ENCODE peak calls at places on chromosomes 11 and 22, in seven cellular contexts. C is aorta; T is pancreas; N is psoas muscle; X is suprapubic skin; O is CD8-positive, alpha-beta memory T cell; A is brain microvascular endothelial cell. B is an unnamed sample. For H3K27me3, the result is how much of the 10 kb centered on the place peaks cover.

GRCh38 chr11:31800398-31801265 is 10.5 kb downstream of the PAX6 start:
- DNase-seq in C (no peak), T (no peak), N (no peak), X (no peak), O (no peak), A (no peak), B (no peak)

GRCh38 chr11:128725630-128726461 is 32.0 kb downstream of the FLI1 start:
- DNase-seq in C (peak), T (no peak), N (no peak), X (no peak), O (peak), A (no peak), B (no peak)

GRCh38 chr11:130478881-130479280 is 30.4 kb downstream of the ADAMTS15 start:
- DNase-seq in C (no peak), T (no peak), N (no peak), X (no peak), O (no peak), A (peak), B (peak)

GRCh38 chr11:75576445-75577049 is 14.5 kb downstream of the SERPINH1 start:
- DNase-seq in C (peak), T (no peak), N (no peak), X (no peak), O (no peak), A (peak), B (peak)

GRCh38 chr11:44301856-44302231 is 8.1 kb downstream of the ALX4 start:
- DNase-seq in C (no peak), T (no peak), N (no peak), X (no peak), O (no peak), A (peak), B (no peak)

GRCh38 chr11:37942081-37942480 is 1344.0 kb upstream of the RAG2 start:
- DNase-seq in C (no peak), T (no peak), N (no peak), X (no peak), O (no peak), A (no peak), B (no peak)

GRCh38 chr11:46055371-46055770 is 65.9 kb downstream of the PHF21A start:
- DNase-seq in C (no peak), T (no peak), N (no peak), X (no peak), O (no peak), A (peak), B (no peak)

GRCh38 chr22:31637375-31637937 is 24.6 kb downstream of the PISD start:
- DNase-seq in C (no peak), T (no peak), N (no peak), X (no peak), O (no peak), A (no peak), B (no peak)

GRCh38 chr22:40310081-40310770 is 36.1 kb upstream of the ADSL start:
- DNase-seq in C (no peak), T (no peak), N (no peak), X (no peak), O (no peak), A (peak), B (no peak)

GRCh38 chr22:50186181-50186731 is 543 bp downstream of the TRABD start:
- DNase-seq in C (no peak), T (peak), N (peak), X (no peak), O (no peak), A (no peak), B (no peak)

GRCh38 chr11:47987781-47988180 is 7.4 kb downstream of the PTPRJ start:
- DNase-seq in C (no peak), T (no peak), N (no peak), X (no peak), O (no peak), A (no peak), B (no peak)

GRCh38 chr11:134347441-134347840 is 15.7 kb downstream of the GLB1L2 start:
- DNase-seq in C (no peak), T (no peak), N (no peak), X (peak), O (no peak), A (no peak), B (no peak)

GRCh38 chr11:28525636-28526405 is 417.6 kb downstream of the METTL15 start:
- DNase-seq in C (no peak), T (no peak), N (no peak), X (no peak), O (no peak), A (no peak), B (no peak)

GRCh38 chr11:44964526-44965209 is 14.0 kb upstream of the TP53I11 start:
- DNase-seq in C (no peak), T (no peak), N (no peak), X (no peak), O (no peak), A (no peak), B (peak)

GRCh38 chr11:92751594-92751993 is 217.9 kb upstream of the MTNR1B start:
- DNase-seq in C (no peak), T (peak), N (no peak), X (no peak), O (no peak), A (no peak), B (no peak)

GRCh38 chr11:75858613-75859012 is 43.6 kb downstream of the UVRAG start:
- DNase-seq in C (no peak), T (no peak), N (no peak), X (no peak), O (no peak), A (peak), B (peak)

GRCh38 chr11:47143322-47143721 is 33.4 kb downstream of the ARFGAP2 start:
- DNase-seq in C (no peak), T (no peak), N (no peak), X (no peak), O (no peak), A (peak), B (no peak)

GRCh38 chr22:37300551-37301017 is 18.3 kb downstream of the CYTH4 start:
- DNase-seq in C (no peak), T (no peak), N (no peak), X (no peak), O (peak), A (no peak), B (no peak)

GRCh38 chr11:14672635-14673034 is 29.0 kb downstream of the PDE3B start:
- DNase-seq in C (no peak), T (no peak), N (no peak), X (no peak), O (no peak), A (no peak), B (no peak)

GRCh38 chr11:12416552-12416951 is 39.2 kb downstream of the PARVA start:
- DNase-seq in C (no peak), T (no peak), N (no peak), X (no peak), O (no peak), A (no peak), B (no peak)

GRCh38 chr11:12421386-12421785 is 44.0 kb downstream of the PARVA start:
- DNase-seq in C (no peak), T (no peak), N (no peak), X (no peak), O (no peak), A (no peak), B (no peak)

GRCh38 chr11:12420706-12421105 is 43.3 kb downstream of the PARVA start:
- DNase-seq in C (no peak), T (no peak), N (no peak), X (no peak), O (no peak), A (no peak), B (no peak)

GRCh38 chr11:12415567-12415966 is 38.2 kb downstream of the PARVA start:
- DNase-seq in C (no peak), T (no peak), N (no peak), X (no peak), O (no peak), A (no peak), B (no peak)

DNA sequence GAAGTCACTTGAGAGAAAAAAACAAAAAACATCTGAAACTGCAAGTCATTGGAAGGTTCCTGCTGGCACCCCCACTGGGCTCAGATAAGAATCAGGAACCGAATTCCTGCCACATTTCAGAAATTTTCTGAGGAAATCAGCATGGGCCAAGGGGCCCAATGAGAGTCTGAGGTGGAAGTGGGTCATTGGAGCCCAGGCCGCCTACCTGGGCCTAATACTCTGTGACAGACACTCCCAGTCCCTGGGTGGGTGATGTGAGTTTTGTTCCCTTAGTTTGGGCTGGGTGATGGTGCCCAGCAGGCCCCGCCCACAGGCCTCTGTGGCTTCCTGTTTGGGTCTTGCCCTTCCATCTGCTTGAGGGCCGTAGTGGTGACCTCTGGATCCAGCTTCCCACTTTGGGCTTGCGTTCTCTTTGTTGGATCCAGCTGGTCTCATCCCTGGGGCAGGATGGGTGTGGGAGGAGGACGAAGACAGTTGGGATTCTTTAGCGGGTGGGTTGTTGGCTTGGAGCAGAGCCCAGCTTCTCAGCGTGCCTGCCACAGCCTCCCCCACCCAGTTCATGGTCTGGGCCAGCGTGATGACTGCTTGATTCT is 40.7 kb downstream of the PARVA start:
- DNase-seq in C (no peak), T (no peak), N (no peak), X (no peak), O (no peak), A (peak), B (no peak)
- H3K4me3 ChIP-seq in C (no peak), T (no peak), N (no peak), X (no peak), O (no peak), A (no peak), B (no peak)

GRCh38 chr22:44802071-44802700 is 49.8 kb downstream of the ARHGAP8 start:
- DNase-seq in C (no peak), T (no peak), N (no peak), X (no peak), O (no peak), A (no peak), B (no peak)
- H3K27me3 ChIP-seq in C (under half), T (under half), N (under half), X (under half), O (under half), A (under half), B (under half)

GRCh38 chr11:69199583-69200295 is 44.0 kb downstream of the SMIM38 start:
- DNase-seq in C (no peak), T (no peak), N (no peak), X (no peak), O (no peak), A (no peak), B (no peak)
- H3K27ac ChIP-seq in C (no peak), T (no peak), N (no peak), X (no peak), O (no peak), A (no peak), B (no peak)

GRCh38 chr11:62755086-62755615 is 1.2 kb upstream of the ZBTB3 start:
- DNase-seq in C (no peak), T (no peak), N (no peak), X (no peak), O (no peak), A (no peak), B (no peak)
- H3K4me3 ChIP-seq in C (no peak), T (no peak), N (no peak), X (no peak), O (no peak), A (no peak), B (no peak)

GRCh38 chr11:131880279-131880678 is 509.9 kb downstream of the NTM start:
- DNase-seq in C (no peak), T (no peak), N (no peak), X (no peak), O (no peak), A (no peak), B (no peak)
- H3K27me3 ChIP-seq in C (under half), T (under half), N (under half), X (under half), O (under half), A (under half), B (under half)

DNA sequence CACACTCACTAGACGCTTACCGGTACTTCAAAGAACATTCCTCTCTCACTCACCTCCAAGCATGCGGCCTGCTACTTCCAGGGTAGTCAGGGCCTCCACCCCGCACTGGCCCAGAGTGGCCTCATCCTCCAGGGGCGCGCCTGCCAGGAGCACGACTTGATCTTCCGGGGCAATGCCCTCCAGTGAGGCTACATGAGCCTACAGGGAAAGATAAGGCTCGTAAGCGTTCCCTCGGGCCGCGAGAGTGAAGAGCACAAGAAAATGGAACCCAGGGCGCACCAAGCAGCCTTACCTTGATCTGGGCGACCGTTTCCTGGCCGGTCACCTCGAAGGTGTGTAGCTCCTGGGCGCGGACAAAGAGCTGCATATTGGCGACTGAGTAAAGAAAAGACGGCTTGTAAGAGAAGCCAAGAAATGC is 478 bp downstream of the FAU start:
- DNase-seq in C (no peak), T (no peak), N (no peak), X (peak), O (no peak), A (no peak), B (no peak)
- H3K27ac ChIP-seq in C (peak), T (peak), N (peak), X (peak), O (peak), A (peak), B (peak)

DNA sequence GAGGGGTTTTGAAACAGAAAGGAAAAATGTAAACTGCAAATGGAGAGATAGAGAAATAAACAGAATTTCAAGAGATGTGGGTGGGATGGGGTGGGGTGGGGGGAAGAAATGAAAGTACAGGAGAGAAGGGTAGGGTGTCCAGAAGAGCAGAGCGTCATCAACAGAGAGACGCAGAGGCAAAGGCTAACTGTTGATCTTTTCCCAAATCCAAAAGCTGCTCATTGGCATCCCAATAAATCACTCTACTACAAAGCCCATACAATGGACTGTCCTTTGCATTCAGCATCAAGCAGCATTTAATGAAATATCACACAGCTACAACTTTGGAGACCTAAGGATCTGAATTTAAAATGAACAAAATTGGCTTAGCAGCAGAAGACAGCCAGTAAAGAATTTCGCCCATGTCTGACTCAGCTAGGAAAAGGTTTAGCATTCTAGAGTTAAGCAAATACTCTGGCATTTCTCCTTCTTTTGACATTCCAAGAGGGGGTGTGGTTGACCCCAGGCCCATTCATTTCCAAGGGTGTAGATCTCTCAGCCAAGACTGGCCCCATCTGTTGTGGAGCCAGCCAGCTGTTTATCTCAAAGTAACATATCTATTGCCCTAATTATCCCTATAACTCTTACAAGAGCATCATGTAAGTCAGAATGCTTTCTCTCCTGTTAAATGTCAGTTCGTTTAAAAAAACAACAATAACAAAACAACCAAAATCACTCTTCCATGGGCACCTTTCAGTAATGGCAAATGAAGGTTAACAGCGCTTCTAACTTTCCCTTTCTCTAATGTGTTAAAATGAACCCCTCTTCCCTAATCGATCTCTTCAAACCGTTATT is 1.4 kb downstream of the RAB30 start:
- DNase-seq in C (no peak), T (no peak), N (no peak), X (no peak), O (no peak), A (peak), B (peak)
- H3K4me3 ChIP-seq in C (peak), T (no peak), N (peak), X (peak), O (peak), A (peak), B (peak)

GRCh38 chr22:26169312-26170111 is at the start of gene SEZ6L:
- DNase-seq in C (no peak), T (no peak), N (peak), X (no peak), O (no peak), A (no peak), B (no peak)
- H3K27me3 ChIP-seq in C (under half), T (under half), N (under half), X (half or more), O (under half), A (under half), B (under half)

GRCh38 chr11:12056112-12056511 is 47.7 kb upstream of the DKK3 start:
- DNase-seq in C (no peak), T (no peak), N (no peak), X (no peak), O (no peak), A (no peak), B (no peak)

GRCh38 chr11:12050470-12050891 is 42.1 kb upstream of the DKK3 start:
- DNase-seq in C (no peak), T (no peak), N (no peak), X (no peak), O (no peak), A (no peak), B (no peak)

GRCh38 chr11:12052676-12053605 is 44.5 kb upstream of the DKK3 start:
- DNase-seq in C (no peak), T (no peak), N (no peak), X (peak), O (no peak), A (no peak), B (no peak)

GRCh38 chr11:12050911-12051667 is 42.7 kb upstream of the DKK3 start:
- DNase-seq in C (no peak), T (peak), N (no peak), X (no peak), O (no peak), A (no peak), B (no peak)

DNA sequence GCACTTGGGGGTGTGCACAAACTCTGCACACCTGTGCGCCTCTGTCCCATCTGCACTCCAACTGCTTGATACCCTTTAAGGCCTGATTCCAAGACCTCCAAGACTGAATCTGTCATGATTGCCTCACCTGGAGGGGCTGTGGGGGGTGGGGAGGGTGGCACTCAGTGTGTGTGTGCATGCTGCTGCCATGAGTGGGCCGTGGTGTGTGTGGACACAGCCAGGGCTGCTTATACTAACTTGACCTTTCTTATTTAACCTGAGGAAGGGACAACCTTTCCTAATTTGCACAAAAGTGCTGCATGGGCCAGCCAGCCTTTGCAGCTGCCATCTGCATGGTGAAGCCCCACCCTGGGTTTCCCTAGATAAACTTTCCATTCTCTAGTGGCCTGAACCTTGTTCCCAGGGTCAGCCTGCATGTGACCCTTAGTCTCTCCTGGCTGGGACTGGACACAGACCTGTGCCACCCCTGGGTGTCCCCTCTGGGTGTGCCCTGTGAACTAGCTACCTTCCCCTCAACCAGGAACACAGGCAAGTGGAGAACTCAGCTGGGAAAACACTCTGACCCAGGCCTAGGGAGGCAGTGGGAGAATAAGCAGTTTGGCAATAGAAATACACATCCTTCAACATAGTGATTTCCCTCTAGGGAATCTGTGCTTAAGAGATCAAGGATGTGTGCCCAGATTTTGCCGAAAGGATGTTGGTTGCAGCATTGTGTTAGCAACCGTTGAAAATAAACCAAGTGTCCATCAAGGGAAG is 45.4 kb upstream of the DKK3 start:
- DNase-seq in C (no peak), T (no peak), N (no peak), X (peak), O (no peak), A (no peak), B (no peak)
- H3K27ac ChIP-seq in C (no peak), T (no peak), N (no peak), X (no peak), O (no peak), A (no peak), B (no peak)

B was measured in lung.